ENCODE peak calls at places on chromosomes 13 and 19, in nine cellular contexts. W is neural progenitor cell, O is fibroblast of mammary gland, U is lung, D is thoracic aorta, H is glutamatergic neuron, E is transverse colon, T is gastrocnemius medialis, V is cardiac fibroblast. K is an unnamed sample.

GRCh38 chr19:53254451-53255341 is at the start of gene ZNF677:
- DNase-seq in W (peak), O (peak), U (peak), D (peak), H (peak), E (peak), T (peak), V (peak), K (peak)

GRCh38 chr13:112442483-112443090 is 66.4 kb downstream of the SPACA7 start:
- DNase-seq in W (peak), O (no peak), U (peak), D (no peak), H (no peak), E (no peak), T (no peak), V (no peak), K (no peak)

GRCh38 chr13:111472083-111472482 is 151.6 kb downstream of the TEX29 start:
- DNase-seq in W (no peak), O (no peak), U (no peak), D (no peak), H (no peak), E (no peak), T (no peak), V (no peak), K (no peak)

GRCh38 chr13:49840266-49840665 is 47.8 kb upstream of the KPNA3 start:
- DNase-seq in W (no peak), O (no peak), U (no peak), D (no peak), H (no peak), E (no peak), T (no peak), V (no peak), K (no peak)

GRCh38 chr13:98406475-98406874 is 170.4 kb downstream of the STK24 start:
- DNase-seq in W (no peak), O (no peak), U (no peak), D (no peak), H (no peak), E (no peak), T (no peak), V (no peak), K (no peak)

GRCh38 chr13:95246292-95247082 is 54.8 kb downstream of the ABCC4 start:
- DNase-seq in W (no peak), O (no peak), U (no peak), D (no peak), H (no peak), E (no peak), T (no peak), V (no peak), K (no peak)

GRCh38 chr13:113627136-113627535 is 30.9 kb downstream of the ATP4B start:
- DNase-seq in W (no peak), O (no peak), U (no peak), D (no peak), H (peak), E (no peak), T (no peak), V (no peak), K (no peak)

GRCh38 chr13:111963031-111963430 is 103.9 kb upstream of the SOX1 start:
- DNase-seq in W (no peak), O (no peak), U (no peak), D (no peak), H (no peak), E (no peak), T (no peak), V (no peak), K (no peak)

GRCh38 chr19:42280761-42281174 is 11.7 kb downstream of the CIC start:
- DNase-seq in W (peak), O (peak), U (peak), D (no peak), H (no peak), E (peak), T (no peak), V (no peak), K (no peak)

GRCh38 chr19:18645035-18645511 is 8.2 kb downstream of the KLHL26 start:
- DNase-seq in W (no peak), O (no peak), U (no peak), D (peak), H (no peak), E (no peak), T (no peak), V (no peak), K (no peak)

GRCh38 chr19:43950834-43951626 is at the start of gene ZNF221:
- DNase-seq in W (peak), O (peak), U (peak), D (peak), H (peak), E (peak), T (peak), V (peak), K (peak)
- TF ChIP-seq CTCF in W (peak), O (peak), U (no peak), D (peak), H (peak), E (peak), T (peak), V (peak), K (peak)

GRCh38 chr13:30804474-30804873 is 69.1 kb downstream of the ALOX5AP start:
- DNase-seq in W (no peak), O (no peak), U (no peak), D (no peak), H (peak), E (no peak), T (no peak), V (no peak), K (no peak)
- TF ChIP-seq CTCF in W (no peak), O (peak), U (no peak), D (no peak), H (peak), E (no peak), T (no peak), V (peak), K (no peak)

GRCh38 chr13:43981091-43981490 is 101.4 kb downstream of the LACC1 start:
- DNase-seq in W (peak), O (no peak), U (no peak), D (no peak), H (peak), E (no peak), T (no peak), V (no peak), K (no peak)
- TF ChIP-seq CTCF in W (no peak), O (no peak), U (no peak), D (no peak), H (peak), E (no peak), T (no peak), V (no peak), K (peak)

GRCh38 chr19:49327878-49328544 is 3.0 kb upstream of the SLC6A16 start:
- DNase-seq in W (peak), O (peak), U (no peak), D (no peak), H (no peak), E (no peak), T (no peak), V (peak), K (no peak)
- TF ChIP-seq CTCF in W (peak), O (peak), U (peak), D (peak), H (peak), E (peak), T (no peak), V (peak), K (peak)

GRCh38 chr19:28731577-28731976 is 481.4 kb downstream of the UQCRFS1 start:
- DNase-seq in W (no peak), O (no peak), U (no peak), D (no peak), H (no peak), E (no peak), T (no peak), V (no peak), K (no peak)

GRCh38 chr19:28737526-28737925 is 475.4 kb downstream of the UQCRFS1 start:
- DNase-seq in W (peak), O (no peak), U (no peak), D (no peak), H (no peak), E (no peak), T (no peak), V (peak), K (no peak)

GRCh38 chr19:28736528-28736927 is 476.4 kb downstream of the UQCRFS1 start:
- DNase-seq in W (no peak), O (no peak), U (no peak), D (no peak), H (no peak), E (no peak), T (no peak), V (no peak), K (no peak)

GRCh38 chr19:28731113-28731512 is 481.8 kb downstream of the UQCRFS1 start:
- DNase-seq in W (no peak), O (no peak), U (no peak), D (no peak), H (no peak), E (no peak), T (no peak), V (no peak), K (no peak)

GRCh38 chr19:28737021-28737525 is 475.9 kb downstream of the UQCRFS1 start:
- DNase-seq in W (peak), O (peak), U (no peak), D (no peak), H (no peak), E (no peak), T (no peak), V (peak), K (no peak)
- TF ChIP-seq CTCF in W (peak), O (peak), U (peak), D (peak), H (peak), E (peak), T (no peak), V (peak), K (peak)

DNA sequence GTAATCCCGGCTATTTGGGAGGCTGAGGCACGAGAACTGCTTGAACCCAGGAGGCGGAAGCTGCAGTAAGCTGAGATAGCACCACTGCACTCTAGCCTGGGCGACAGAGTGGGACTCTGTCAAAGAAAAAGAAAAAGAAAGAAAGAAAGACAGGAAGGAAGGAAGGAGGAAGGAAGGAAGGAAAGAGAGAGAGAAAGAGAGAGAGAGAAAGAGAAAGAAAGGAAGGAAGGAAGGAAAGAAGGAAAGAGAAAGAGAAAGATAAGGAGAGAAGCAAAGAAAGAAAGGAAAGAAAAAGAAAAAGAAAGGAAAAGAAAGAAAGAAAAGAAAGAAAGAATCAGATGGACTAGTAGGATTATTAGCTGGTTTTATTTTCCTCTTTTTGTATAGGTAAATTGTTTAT is 22.8 kb downstream of the ZNF541 start:
- DNase-seq in W (no peak), O (no peak), U (no peak), D (no peak), H (no peak), E (no peak), T (no peak), V (no peak), K (no peak)
- TF ChIP-seq CTCF in W (no peak), O (no peak), U (no peak), D (no peak), H (no peak), E (no peak), T (no peak), V (no peak), K (no peak)

GRCh38 chr13:58907347-58907746 is 1256.4 kb downstream of the DIAPH3 start:
- DNase-seq in W (no peak), O (no peak), U (no peak), D (no peak), H (no peak), E (no peak), T (no peak), V (peak), K (no peak)
- TF ChIP-seq CTCF in W (peak), O (no peak), U (no peak), D (no peak), H (no peak), E (no peak), T (no peak), V (no peak), K (peak)

GRCh38 chr13:106858910-106859309 is 291.0 kb upstream of the ARGLU1 start:
- DNase-seq in W (peak), O (no peak), U (no peak), D (no peak), H (no peak), E (no peak), T (no peak), V (no peak), K (no peak)
- TF ChIP-seq CTCF in W (no peak), O (no peak), U (no peak), D (no peak), H (no peak), E (no peak), T (no peak), V (no peak), K (no peak)